ENCODE peak calls at places on chromosome 13, in eight cellular contexts. P, D, W, X, V, O, T and G are unnamed samples.

GRCh38 chr13:99969368-99969933 is 2.1 kb downstream of the ZIC5 start:
- ATAC-seq in D (no peak), W (no peak), V (no peak), T (no peak), X (no peak), O (no peak), P (peak), G (no peak)

GRCh38 chr13:54424344-54424743 is 1395.7 kb downstream of the OLFM4 start:
- ATAC-seq in T (no peak), O (no peak), X (no peak), P (no peak), V (no peak), W (peak), D (no peak), G (no peak)

GRCh38 chr13:19586904-19587634 is 25.7 kb upstream of the TPTE2 start:
- ATAC-seq in O (peak), X (peak), D (peak), V (peak), W (peak), T (peak), P (peak), G (no peak)

GRCh38 chr13:91768746-91769145 is 370.3 kb downstream of the GPC5 start:
- ATAC-seq in V (no peak), D (no peak), O (no peak), W (no peak), T (no peak), P (no peak), X (no peak), G (no peak)

GRCh38 chr13:110913911-110914292 is 967 bp downstream of the ANKRD10 start:
- ATAC-seq in W (no peak), X (no peak), D (no peak), V (no peak), O (no peak), P (peak), T (no peak), G (peak)

GRCh38 chr13:91139232-91139631 is 208.3 kb upstream of the MIR17HG start:
- ATAC-seq in P (no peak), X (no peak), V (no peak), W (no peak), D (no peak), T (no peak), O (no peak), G (no peak)

GRCh38 chr13:30884543-30884942 is 21.5 kb upstream of the MEDAG start:
- ATAC-seq in X (no peak), O (no peak), T (no peak), W (peak), D (no peak), P (peak), V (no peak), G (no peak)

GRCh38 chr13:73973156-73973555 is 161.0 kb downstream of the KLF12 start:
- ATAC-seq in P (no peak), D (no peak), W (no peak), T (peak), V (no peak), X (no peak), O (no peak), G (no peak)

GRCh38 chr13:66313408-66313807 is 916.7 kb downstream of the PCDH9 start:
- ATAC-seq in T (no peak), O (no peak), D (no peak), P (no peak), W (no peak), X (no peak), V (no peak), G (peak)

GRCh38 chr13:29817604-29818378 is 32.6 kb downstream of the UBL3 start:
- ATAC-seq in X (no peak), V (peak), P (no peak), O (peak), D (no peak), W (no peak), T (no peak), G (no peak)

GRCh38 chr13:62931901-62932883 is 1516.5 kb upstream of the PCDH20 start:
- ATAC-seq in W (no peak), T (no peak), X (no peak), O (no peak), D (no peak), P (no peak), V (no peak), G (no peak)

GRCh38 chr13:20967340-20967739 is 64.8 kb upstream of the XPO4 start:
- ATAC-seq in V (no peak), W (no peak), T (peak), X (no peak), P (no peak), O (no peak), D (no peak), G (no peak)

GRCh38 chr13:32041429-32041828 is 9.9 kb downstream of the FRY start:
- ATAC-seq in W (no peak), D (no peak), O (no peak), T (no peak), X (no peak), P (no peak), V (peak), G (no peak)

GRCh38 chr13:113843063-113843654 is 20.7 kb downstream of the GAS6 start:
- ATAC-seq in D (no peak), V (no peak), X (no peak), O (no peak), P (no peak), T (no peak), W (no peak), G (no peak)

GRCh38 chr13:79791471-79792042 is 310.6 kb downstream of the NDFIP2 start:
- ATAC-seq in P (no peak), W (no peak), V (no peak), O (no peak), D (no peak), X (no peak), T (no peak), G (no peak)

GRCh38 chr13:108120332-108120731 is 95.0 kb downstream of the LIG4 start:
- ATAC-seq in O (no peak), V (no peak), T (no peak), X (no peak), W (peak), P (no peak), D (no peak), G (no peak)

GRCh38 chr13:51230473-51231105 is 8.4 kb downstream of the FAM124A start:
- ATAC-seq in P (no peak), W (peak), D (no peak), X (no peak), V (no peak), O (peak), T (no peak), G (peak)
- TF ChIP-seq POLR2AphosphoS5 in P (no peak), W (no peak), D (no peak), X (no peak), V (no peak), O (no peak), T (no peak), G (peak)

DNA sequence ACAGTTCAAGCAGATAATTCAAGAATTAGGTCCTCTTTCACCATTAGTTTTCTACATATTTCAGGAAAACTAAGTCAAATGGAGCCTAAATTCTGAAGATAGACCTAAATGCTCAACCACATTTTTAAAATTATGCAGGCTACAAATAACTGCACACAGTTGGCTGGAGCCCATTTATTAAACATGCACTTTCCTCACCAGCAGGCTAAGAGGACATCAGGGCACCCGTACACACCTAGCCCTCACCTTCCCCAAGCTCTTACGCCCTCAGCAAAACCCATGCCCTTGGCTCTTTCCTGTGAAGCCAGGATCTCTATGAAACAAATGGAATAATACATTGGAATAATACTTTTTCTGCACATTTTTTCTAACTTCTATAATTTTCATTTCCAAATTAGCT is 18.2 kb downstream of the IRS2 start:
- ATAC-seq in T (no peak), P (no peak), X (no peak), V (no peak), O (no peak), W (no peak), D (no peak), G (no peak)
- TF ChIP-seq POLR2AphosphoS5 in T (no peak), P (no peak), X (no peak), V (no peak), O (no peak), W (no peak), D (no peak), G (no peak)

DNA sequence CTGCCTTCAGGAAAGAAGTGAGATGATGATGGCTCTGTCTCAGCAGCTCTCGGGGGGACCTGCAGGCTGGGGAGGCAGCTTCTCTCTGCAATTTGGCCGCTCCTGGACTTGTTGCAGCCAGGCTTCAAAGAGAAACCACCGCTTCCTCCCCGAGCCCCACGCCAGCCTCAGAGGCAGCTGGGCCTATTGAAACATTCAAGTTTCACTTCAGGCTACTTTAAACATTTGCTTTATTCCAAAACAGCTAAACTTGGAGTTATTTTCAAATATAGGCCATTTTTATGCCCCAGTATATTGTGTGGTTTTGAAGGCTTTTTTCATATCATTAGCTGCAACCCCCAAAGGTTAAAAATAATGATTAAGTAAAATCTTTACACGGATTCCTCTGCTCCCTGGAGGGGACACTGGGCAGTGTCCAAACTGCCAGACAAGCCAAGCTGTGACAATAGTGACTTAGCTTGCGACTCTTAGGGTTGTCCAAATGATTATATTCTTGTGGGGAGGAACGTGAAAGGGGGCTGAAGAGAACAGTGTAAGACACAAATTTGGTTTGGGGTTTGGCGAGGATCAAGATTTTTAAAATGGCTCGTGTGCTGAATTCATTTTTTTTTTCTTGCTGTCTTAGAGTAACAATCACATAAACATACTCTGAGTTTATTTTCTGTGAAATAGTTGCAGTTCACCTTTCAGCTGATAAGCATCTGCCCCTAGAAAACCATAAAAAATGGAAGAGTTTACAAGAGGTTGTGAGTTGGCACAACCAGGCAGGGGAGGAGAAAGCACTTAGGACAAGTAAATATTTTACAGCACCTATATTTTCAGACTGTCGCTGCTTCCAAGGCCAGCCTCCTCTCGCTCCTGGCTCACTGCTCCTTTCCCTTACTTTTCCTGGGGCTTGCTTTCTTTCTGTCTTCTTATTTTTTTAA is 330.6 kb downstream of the DLEU7 start:
- ATAC-seq in T (peak), D (no peak), V (peak), X (peak), O (peak), W (peak), P (peak), G (peak)
- TF ChIP-seq POLR2AphosphoS5 in T (no peak), D (no peak), V (no peak), X (peak), O (no peak), W (no peak), P (no peak), G (no peak)

GRCh38 chr13:45331123-45331619 is 9.8 kb downstream of the TPT1 start:
- ATAC-seq in V (no peak), T (peak), D (no peak), W (no peak), O (no peak), X (peak), P (no peak), G (no peak)
- TF ChIP-seq POLR2AphosphoS5 in V (no peak), T (peak), D (peak), W (no peak), O (no peak), X (peak), P (no peak), G (no peak)

GRCh38 chr13:102550507-102550906 is 46.3 kb upstream of the TPP2 start:
- ATAC-seq in W (peak), D (no peak), V (no peak), T (no peak), X (no peak), P (no peak), O (no peak), G (no peak)
- TF ChIP-seq POLR2AphosphoS5 in W (no peak), D (no peak), V (no peak), T (no peak), X (no peak), P (no peak), O (no peak), G (no peak)

GRCh38 chr13:48401480-48401879 is 11.4 kb downstream of the LPAR6 start:
- ATAC-seq in T (no peak), O (no peak), W (no peak), P (no peak), X (no peak), V (no peak), D (no peak), G (no peak)

GRCh38 chr13:48402325-48402962 is 10.5 kb downstream of the LPAR6 start:
- ATAC-seq in X (no peak), O (no peak), W (no peak), V (peak), P (no peak), T (no peak), D (no peak), G (no peak)

GRCh38 chr13:48404952-48405351 is 8.0 kb downstream of the LPAR6 start:
- ATAC-seq in T (no peak), X (no peak), W (no peak), P (no peak), V (no peak), D (no peak), O (no peak), G (no peak)

GRCh38 chr13:48403929-48404328 is 9.0 kb downstream of the LPAR6 start:
- ATAC-seq in X (no peak), P (no peak), V (no peak), O (no peak), W (no peak), T (no peak), D (no peak), G (no peak)

GRCh38 chr13:48403151-48403631 is 9.7 kb downstream of the LPAR6 start:
- ATAC-seq in X (no peak), T (no peak), D (no peak), P (no peak), V (peak), W (no peak), O (peak), G (peak)
- TF ChIP-seq POLR2AphosphoS5 in X (no peak), T (no peak), D (no peak), P (no peak), V (no peak), W (no peak), O (no peak), G (peak)

GRCh38 chr13:39266426-39266825 is 228.2 kb downstream of the NHLRC3 start:
- ATAC-seq in V (no peak), W (no peak), X (no peak), D (no peak), T (no peak), O (no peak), P (no peak), G (no peak)

GRCh38 chr13:39268398-39268797 is 230.1 kb downstream of the NHLRC3 start:
- ATAC-seq in D (no peak), V (peak), W (no peak), O (no peak), X (no peak), T (no peak), P (no peak), G (no peak)

GRCh38 chr13:39263033-39263432 is 224.8 kb downstream of the NHLRC3 start:
- ATAC-seq in P (peak), X (peak), V (peak), T (peak), D (peak), O (peak), W (peak), G (peak)

GRCh38 chr13:39259371-39259770 is 221.1 kb downstream of the NHLRC3 start:
- ATAC-seq in X (no peak), T (no peak), P (no peak), O (no peak), W (no peak), D (no peak), V (peak), G (no peak)

DNA sequence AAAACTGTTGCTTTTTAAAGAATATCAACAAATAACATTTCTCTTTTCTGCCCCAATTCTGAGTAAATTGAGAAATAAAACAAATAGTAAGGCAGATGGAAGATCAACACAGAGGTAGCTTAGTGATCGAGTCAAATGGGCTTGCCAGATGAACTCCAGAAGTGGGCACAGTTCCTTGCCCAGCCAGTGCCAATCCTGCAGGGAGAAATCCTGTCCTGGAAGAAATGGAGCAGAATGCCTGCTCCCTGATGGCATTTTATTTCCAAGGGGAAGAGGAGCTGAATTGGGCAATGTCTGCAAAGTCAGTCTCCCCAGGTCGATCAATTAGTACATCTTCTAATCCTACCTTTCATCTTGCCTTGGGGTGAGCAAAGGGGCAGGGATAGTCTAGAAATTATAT is 225.3 kb downstream of the NHLRC3 start:
- ATAC-seq in D (no peak), O (no peak), X (no peak), W (no peak), V (no peak), P (no peak), T (no peak), G (no peak)
- TF ChIP-seq POLR2AphosphoS5 in D (no peak), O (no peak), X (no peak), W (no peak), V (no peak), P (no peak), T (no peak), G (no peak)

GRCh38 chr13:28353679-28354078 is 141.2 kb downstream of the FLT1 start:
- ATAC-seq in D (no peak), T (no peak), P (no peak), W (no peak), X (no peak), O (no peak), V (no peak), G (no peak)
- TF ChIP-seq POLR2AphosphoS5 in D (no peak), T (no peak), P (no peak), W (no peak), X (no peak), O (no peak), V (no peak), G (no peak)

DNA sequence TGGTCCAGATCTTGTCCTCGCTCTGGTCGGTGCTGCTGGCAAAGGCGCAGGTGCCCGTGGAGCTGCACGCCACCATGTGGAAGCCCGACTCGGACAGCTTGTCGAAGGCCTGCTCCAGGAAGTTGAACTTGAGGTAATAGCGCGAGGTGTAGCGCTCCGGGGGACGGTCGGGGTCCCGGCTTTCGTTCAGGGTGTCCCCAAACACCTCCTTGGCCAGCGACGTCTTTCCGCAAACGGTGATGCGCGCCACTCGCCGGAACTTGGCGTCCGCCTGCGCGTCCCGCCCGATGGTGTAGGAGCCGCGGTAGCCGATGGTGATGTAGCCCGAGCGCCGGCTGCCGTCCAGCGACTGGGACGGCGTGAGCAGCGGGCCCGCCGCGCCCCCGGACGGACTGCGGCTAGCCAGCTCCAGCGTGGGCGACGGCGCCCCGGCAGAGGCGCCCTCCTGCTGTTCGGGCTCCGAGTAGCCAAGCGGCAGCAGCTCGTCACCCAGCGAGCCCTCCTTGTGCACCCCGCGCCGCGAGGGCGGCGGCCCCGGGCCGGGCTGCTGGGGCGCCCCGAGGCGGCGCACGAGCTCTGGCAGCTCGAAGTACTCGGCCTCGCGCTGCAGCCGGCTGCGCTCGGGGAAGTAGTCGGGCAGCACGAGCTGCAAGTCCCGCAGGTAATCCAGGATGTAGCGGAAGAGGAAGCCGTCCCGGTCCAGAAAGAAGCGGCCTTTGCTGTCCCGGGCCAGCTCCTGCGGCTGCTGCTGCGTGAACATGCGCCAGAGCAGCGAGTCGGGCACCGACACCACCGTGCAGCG is 801 bp downstream of the KCTD12 start:
- ATAC-seq in W (peak), D (peak), V (peak), X (peak), P (peak), O (peak), T (peak), G (peak)
- TF ChIP-seq POLR2AphosphoS5 in W (no peak), D (no peak), V (no peak), X (no peak), P (no peak), O (peak), T (no peak), G (no peak)